ENCODE peak calls at places on chromosome 19, in nine cellular contexts. One of them, this sample, is unnamed.
A peak's percentile ranks its signal among the peaks of the same experiment; 100 is the strongest.

GRCh38 chr19:45954132-45954531 is 19.5 kb downstream of the NOVA2 start:
- DNase-seq in naive thymus-derived CD4-positive, alpha-beta T cell: no peak
- DNase-seq in GM13976: no peak
- DNase-seq in Right ventricle myocardium superior: no peak
- DNase-seq in retina: peak; percentile 91
- DNase-seq in NCI-H2081: no peak
- DNase-seq in activated CD8-positive, alpha-beta memory T cell treated with anti-CD3 and anti-CD28 coated beads for 1 hour: no peak
- DNase-seq in HT-29: no peak
- DNase-seq in HCT116: no peak
- DNase-seq in this sample: peak; percentile 63

GRCh38 chr19:45467456-45468158 is at the start of gene FOSB:
- DNase-seq in retina: peak; percentile 99
- DNase-seq in GM13976: peak; percentile 95
- DNase-seq in Right ventricle myocardium superior: peak; percentile 97
- DNase-seq in HCT116: peak; percentile 91
- DNase-seq in NCI-H2081: peak; percentile 90
- DNase-seq in naive thymus-derived CD4-positive, alpha-beta T cell: peak; percentile 97
- DNase-seq in HT-29: peak; percentile 99
- DNase-seq in activated CD8-positive, alpha-beta memory T cell treated with anti-CD3 and anti-CD28 coated beads for 1 hour: peak; percentile 92
- DNase-seq in this sample: peak; percentile 97

GRCh38 chr19:28980236-28980868 is 232.6 kb downstream of the UQCRFS1 start:
- DNase-seq in retina: peak; percentile 51
- DNase-seq in naive thymus-derived CD4-positive, alpha-beta T cell: no peak
- DNase-seq in Right ventricle myocardium superior: no peak
- DNase-seq in NCI-H2081: no peak
- DNase-seq in HT-29: peak; percentile 9
- DNase-seq in GM13976: no peak
- DNase-seq in HCT116: no peak
- DNase-seq in activated CD8-positive, alpha-beta memory T cell treated with anti-CD3 and anti-CD28 coated beads for 1 hour: no peak
- DNase-seq in this sample: peak; percentile 38

GRCh38 chr19:29831686-29832085 is 19.9 kb downstream of the CCNE1 start:
- DNase-seq in Right ventricle myocardium superior: no peak
- DNase-seq in GM13976: no peak
- DNase-seq in naive thymus-derived CD4-positive, alpha-beta T cell: no peak
- DNase-seq in HT-29: no peak
- DNase-seq in HCT116: no peak
- DNase-seq in retina: no peak
- DNase-seq in activated CD8-positive, alpha-beta memory T cell treated with anti-CD3 and anti-CD28 coated beads for 1 hour: no peak
- DNase-seq in NCI-H2081: no peak
- DNase-seq in this sample: no peak

GRCh38 chr19:5228490-5228889 is 112.1 kb downstream of the PTPRS start:
- DNase-seq in retina: no peak
- DNase-seq in naive thymus-derived CD4-positive, alpha-beta T cell: no peak
- DNase-seq in NCI-H2081: no peak
- DNase-seq in HT-29: no peak
- DNase-seq in activated CD8-positive, alpha-beta memory T cell treated with anti-CD3 and anti-CD28 coated beads for 1 hour: no peak
- DNase-seq in HCT116: no peak
- DNase-seq in GM13976: no peak
- DNase-seq in Right ventricle myocardium superior: no peak
- DNase-seq in this sample: no peak

GRCh38 chr19:1333789-1334188 is 48.1 kb downstream of the EFNA2 start:
- DNase-seq in naive thymus-derived CD4-positive, alpha-beta T cell: no peak
- DNase-seq in GM13976: no peak
- DNase-seq in HCT116: no peak
- DNase-seq in Right ventricle myocardium superior: no peak
- DNase-seq in NCI-H2081: no peak
- DNase-seq in activated CD8-positive, alpha-beta memory T cell treated with anti-CD3 and anti-CD28 coated beads for 1 hour: no peak
- DNase-seq in retina: peak; percentile 82
- DNase-seq in HT-29: no peak
- DNase-seq in this sample: peak; percentile 58

GRCh38 chr19:17385878-17386611 is 8.0 kb downstream of the CCDC194 start:
- DNase-seq in naive thymus-derived CD4-positive, alpha-beta T cell: peak; percentile 62
- DNase-seq in HCT116: no peak
- DNase-seq in retina: peak; percentile 74
- DNase-seq in GM13976: peak; percentile 83
- DNase-seq in HT-29: peak; percentile 53
- DNase-seq in Right ventricle myocardium superior: peak; percentile 81
- DNase-seq in activated CD8-positive, alpha-beta memory T cell treated with anti-CD3 and anti-CD28 coated beads for 1 hour: no peak
- DNase-seq in NCI-H2081: peak; percentile 10
- DNase-seq in this sample: peak; percentile 89

GRCh38 chr19:2834294-2834871 is 6.9 kb upstream of the ZNF555 start:
- DNase-seq in HCT116: no peak
- DNase-seq in NCI-H2081: no peak
- DNase-seq in GM13976: no peak
- DNase-seq in retina: no peak
- DNase-seq in HT-29: no peak
- DNase-seq in Right ventricle myocardium superior: no peak
- DNase-seq in naive thymus-derived CD4-positive, alpha-beta T cell: no peak
- DNase-seq in activated CD8-positive, alpha-beta memory T cell treated with anti-CD3 and anti-CD28 coated beads for 1 hour: no peak
- DNase-seq in this sample: no peak

GRCh38 chr19:47820410-47820809 is 1.3 kb upstream of the CRX start:
- DNase-seq in GM13976: no peak
- DNase-seq in naive thymus-derived CD4-positive, alpha-beta T cell: no peak
- DNase-seq in activated CD8-positive, alpha-beta memory T cell treated with anti-CD3 and anti-CD28 coated beads for 1 hour: no peak
- DNase-seq in HCT116: no peak
- DNase-seq in Right ventricle myocardium superior: no peak
- DNase-seq in retina: no peak
- DNase-seq in NCI-H2081: no peak
- DNase-seq in HT-29: no peak
- DNase-seq in this sample: no peak

GRCh38 chr19:4878491-4878968 is 11.1 kb upstream of the PLIN3 start:
- DNase-seq in HT-29: no peak
- DNase-seq in naive thymus-derived CD4-positive, alpha-beta T cell: no peak
- DNase-seq in NCI-H2081: peak; percentile 5
- DNase-seq in Right ventricle myocardium superior: peak; percentile 71
- DNase-seq in HCT116: no peak
- DNase-seq in activated CD8-positive, alpha-beta memory T cell treated with anti-CD3 and anti-CD28 coated beads for 1 hour: no peak
- DNase-seq in retina: no peak
- DNase-seq in GM13976: peak; percentile 45
- DNase-seq in this sample: peak; percentile 73

GRCh38 chr19:19871932-19872331 is 6.2 kb downstream of the ZNF253 start:
- DNase-seq in GM13976: no peak
- DNase-seq in HT-29: no peak
- DNase-seq in Right ventricle myocardium superior: no peak
- DNase-seq in activated CD8-positive, alpha-beta memory T cell treated with anti-CD3 and anti-CD28 coated beads for 1 hour: no peak
- DNase-seq in HCT116: no peak
- DNase-seq in naive thymus-derived CD4-positive, alpha-beta T cell: no peak
- DNase-seq in NCI-H2081: no peak
- DNase-seq in retina: no peak
- DNase-seq in this sample: no peak

GRCh38 chr19:55592391-55593090 is 6.8 kb downstream of the FIZ1 start:
- DNase-seq in naive thymus-derived CD4-positive, alpha-beta T cell: no peak
- DNase-seq in Right ventricle myocardium superior: no peak
- DNase-seq in NCI-H2081: no peak
- DNase-seq in activated CD8-positive, alpha-beta memory T cell treated with anti-CD3 and anti-CD28 coated beads for 1 hour: no peak
- DNase-seq in GM13976: no peak
- DNase-seq in HT-29: no peak
- DNase-seq in HCT116: no peak
- DNase-seq in retina: no peak
- DNase-seq in this sample: no peak

GRCh38 chr19:42401365-42402303 is 11.5 kb upstream of the CNFN start:
- DNase-seq in NCI-H2081: peak; percentile 68
- DNase-seq in naive thymus-derived CD4-positive, alpha-beta T cell: peak; percentile 63
- DNase-seq in HT-29: peak; percentile 94
- DNase-seq in activated CD8-positive, alpha-beta memory T cell treated with anti-CD3 and anti-CD28 coated beads for 1 hour: peak; percentile 56
- DNase-seq in Right ventricle myocardium superior: peak; percentile 90
- DNase-seq in HCT116: no peak
- DNase-seq in GM13976: peak; percentile 83
- DNase-seq in retina: peak; percentile 91
- DNase-seq in this sample: peak; percentile 95

GRCh38 chr19:2719910-2720776 is 1.0 kb downstream of the DIRAS1 start:
- DNase-seq in HCT116: no peak
- DNase-seq in HT-29: no peak
- DNase-seq in naive thymus-derived CD4-positive, alpha-beta T cell: no peak
- DNase-seq in GM13976: no peak
- DNase-seq in activated CD8-positive, alpha-beta memory T cell treated with anti-CD3 and anti-CD28 coated beads for 1 hour: no peak
- DNase-seq in Right ventricle myocardium superior: peak; percentile 72
- DNase-seq in NCI-H2081: no peak
- DNase-seq in retina: peak; percentile 59
- DNase-seq in this sample: peak; percentile 47

This sample was measured in left kidney.